ENCODE peak calls at places on chromosome 9, in seven cellular contexts. D, V, B, S, N, M and E are unnamed samples.

GRCh38 chr9:131641618-131642495 is 96.5 kb downstream of the PRRT1B start:
- DNase-seq in D (no peak), V (peak; percentile 67), B (no peak), S (peak; percentile 91), N (no peak), M (no peak), E (peak; percentile 82)

GRCh38 chr9:91817493-91818225 is 132.4 kb downstream of the ROR2 start:
- DNase-seq in D (no peak), V (peak; percentile 73), B (peak; percentile 80), S (no peak), N (no peak), M (no peak), E (peak; percentile 93)

GRCh38 chr9:33167949-33168535 is 906 bp upstream of the B4GALT1 start:
- DNase-seq in D (no peak), V (no peak), B (peak; percentile 39), S (peak; percentile 15), N (no peak), M (no peak), E (peak; percentile 80)

GRCh38 chr9:14584571-14584970 is 108.7 kb downstream of the ZDHHC21 start:
- DNase-seq in D (no peak), V (no peak), B (no peak), S (no peak), N (no peak), M (no peak), E (no peak)

GRCh38 chr9:15244001-15244441 is 63.0 kb downstream of the TTC39B start:
- DNase-seq in D (no peak), V (peak; percentile 71), B (peak; percentile 52), S (no peak), N (no peak), M (no peak), E (no peak)

GRCh38 chr9:86600291-86600690 is 246.1 kb upstream of the TUT7 start:
- DNase-seq in D (no peak), V (peak; percentile 54), B (no peak), S (no peak), N (peak; percentile 67), M (no peak), E (no peak)

GRCh38 chr9:129312251-129312650 is 134.2 kb upstream of the IER5L start:
- DNase-seq in D (no peak), V (no peak), B (no peak), S (peak; percentile 49), N (no peak), M (no peak), E (no peak)

GRCh38 chr9:15882883-15883282 is 330.0 kb downstream of the CCDC171 start:
- DNase-seq in D (no peak), V (no peak), B (no peak), S (no peak), N (no peak), M (no peak), E (no peak)

GRCh38 chr9:18478517-18479361 is 4.8 kb downstream of the ADAMTSL1 start:
- DNase-seq in D (peak; percentile 31), V (peak; percentile 78), B (peak; percentile 89), S (no peak), N (no peak), M (no peak), E (no peak)

GRCh38 chr9:133402689-133403088 is 15.1 kb downstream of the REXO4 start:
- DNase-seq in D (no peak), V (no peak), B (no peak), S (no peak), N (no peak), M (no peak), E (peak; percentile 18)

GRCh38 chr9:12785251-12785880 is 10.5 kb downstream of the LURAP1L start:
- DNase-seq in D (no peak), V (peak; percentile 40), B (peak; percentile 16), S (no peak), N (peak; percentile 23), M (no peak), E (no peak)

GRCh38 chr9:130156672-130157071 is 15.5 kb upstream of the NCS1 start:
- DNase-seq in D (no peak), V (no peak), B (no peak), S (no peak), N (no peak), M (no peak), E (peak; percentile 81)

GRCh38 chr9:120382453-120382852 is 197.5 kb downstream of the CDK5RAP2 start:
- DNase-seq in D (no peak), V (no peak), B (no peak), S (no peak), N (no peak), M (no peak), E (no peak)

GRCh38 chr9:80605793-80606192 is 1034.0 kb downstream of the TLE4 start:
- DNase-seq in D (no peak), V (peak; percentile 3), B (peak; percentile 41), S (no peak), N (no peak), M (no peak), E (no peak)

GRCh38 chr9:112380102-112380581 is at the start of gene HSDL2:
- DNase-seq in D (no peak), V (no peak), B (no peak), S (no peak), N (no peak), M (no peak), E (peak; percentile 82)

GRCh38 chr9:36470891-36471290 is 70.8 kb upstream of the RNF38 start:
- DNase-seq in D (peak; percentile 63), V (peak; percentile 64), B (peak; percentile 19), S (no peak), N (peak; percentile 82), M (peak; percentile 61), E (peak; percentile 90)

GRCh38 chr9:31275419-31275818 is 1109.0 kb upstream of the ACO1 start:
- DNase-seq in D (no peak), V (no peak), B (no peak), S (no peak), N (no peak), M (no peak), E (no peak)

GRCh38 chr9:13863112-13863511 is 450.8 kb downstream of the NFIB start:
- DNase-seq in D (no peak), V (no peak), B (peak; percentile 20), S (no peak), N (no peak), M (no peak), E (no peak)

GRCh38 chr9:87793292-87793691 is 67.4 kb downstream of the CTSL start:
- DNase-seq in D (peak; percentile 27), V (peak; percentile 46), B (peak; percentile 38), S (no peak), N (peak; percentile 86), M (no peak), E (peak; percentile 88)

GRCh38 chr9:120926397-120926928 is at the start of gene TRAF1:
- DNase-seq in D (no peak), V (no peak), B (no peak), S (no peak), N (no peak), M (peak; percentile 22), E (no peak)

GRCh38 chr9:1456301-1456999 is 406.3 kb downstream of the DMRT2 start:
- DNase-seq in D (no peak), V (no peak), B (no peak), S (no peak), N (no peak), M (no peak), E (no peak)

GRCh38 chr9:127714916-127715442 is 484 bp downstream of the PTRH1 start:
- DNase-seq in D (no peak), V (no peak), B (peak; percentile 36), S (no peak), N (no peak), M (no peak), E (peak; percentile 89)

GRCh38 chr9:37412431-37413151 is 9.9 kb upstream of the GRHPR start:
- DNase-seq in D (peak; percentile 48), V (no peak), B (peak; percentile 87), S (no peak), N (no peak), M (no peak), E (no peak)

GRCh38 chr9:76761448-76761847 is 2.8 kb upstream of the PCA3 start:
- DNase-seq in D (peak; percentile 15), V (peak; percentile 26), B (peak; percentile 13), S (no peak), N (no peak), M (no peak), E (no peak)

GRCh38 chr9:85536076-85536475 is 205.7 kb downstream of the AGTPBP1 start:
- DNase-seq in D (no peak), V (peak; percentile 66), B (peak; percentile 92), S (no peak), N (peak; percentile 45), M (no peak), E (no peak)

GRCh38 chr9:109228093-109228642 is 61.1 kb upstream of the FRRS1L start:
- DNase-seq in D (no peak), V (no peak), B (no peak), S (no peak), N (no peak), M (no peak), E (no peak)

GRCh38 chr9:14372437-14373318 is 58.7 kb upstream of the NFIB start:
- DNase-seq in D (peak; percentile 43), V (peak; percentile 73), B (peak; percentile 80), S (no peak), N (peak; percentile 95), M (no peak), E (no peak)

GRCh38 chr9:114888599-114888998 is 41.8 kb downstream of the TNFSF8 start:
- DNase-seq in D (no peak), V (no peak), B (no peak), S (no peak), N (no peak), M (no peak), E (no peak)

GRCh38 chr9:121344062-121344696 is 25.9 kb downstream of the STOM start:
- DNase-seq in D (no peak), V (no peak), B (peak; percentile 42), S (no peak), N (no peak), M (no peak), E (no peak)